ENCODE peak calls at places on chromosomes 1 and 21, in six cellular contexts. K is heart left ventricle, Q is A549, W is DND-41, E is endodermal cell, C is tibial nerve. S is an unnamed sample. For H3K4me1, the result is how much of the 10 kb centered on the place peaks cover.

GRCh38 chr1:84505167-84506001 is 802 bp upstream of the SPATA1 start:
- DNase-seq in E (no peak), K (no peak), Q (peak), C (peak), W (no peak), S (peak)

GRCh38 chr1:26701995-26702679 is 6.3 kb downstream of the ARID1A start:
- DNase-seq in Q (no peak), W (no peak), K (no peak), C (no peak), E (no peak), S (no peak)

GRCh38 chr1:177012342-177012741 is 152.2 kb downstream of the ASTN1 start:
- DNase-seq in K (no peak), W (no peak), E (no peak), Q (no peak), C (no peak), S (no peak)

GRCh38 chr1:92909321-92909720 is 51.9 kb downstream of the DIPK1A start:
- DNase-seq in Q (no peak), C (no peak), K (no peak), E (no peak), W (no peak), S (no peak)

GRCh38 chr1:15106608-15107007 is 46.9 kb upstream of the TMEM51 start:
- DNase-seq in W (no peak), E (no peak), K (no peak), C (peak), Q (no peak), S (no peak)

GRCh38 chr1:61606448-61607312 is 118.3 kb downstream of the TM2D1 start:
- DNase-seq in K (peak), C (peak), E (no peak), Q (no peak), W (no peak), S (no peak)

GRCh38 chr1:189804352-189804751 is 673.3 kb downstream of the BRINP3 start:
- DNase-seq in E (peak), Q (no peak), K (no peak), W (no peak), C (no peak), S (no peak)

GRCh38 chr1:24009406-24009805 is 29.3 kb upstream of the SRSF10 start:
- DNase-seq in E (no peak), C (no peak), W (no peak), K (no peak), Q (no peak), S (no peak)

GRCh38 chr1:164726235-164726634 is 167.3 kb downstream of the PBX1 start:
- DNase-seq in Q (no peak), C (no peak), W (no peak), E (no peak), K (no peak), S (no peak)

GRCh38 chr1:182080955-182081582 is 19.6 kb upstream of the ZNF648 start:
- DNase-seq in C (peak), K (no peak), W (peak), Q (peak), E (peak), S (no peak)

DNA sequence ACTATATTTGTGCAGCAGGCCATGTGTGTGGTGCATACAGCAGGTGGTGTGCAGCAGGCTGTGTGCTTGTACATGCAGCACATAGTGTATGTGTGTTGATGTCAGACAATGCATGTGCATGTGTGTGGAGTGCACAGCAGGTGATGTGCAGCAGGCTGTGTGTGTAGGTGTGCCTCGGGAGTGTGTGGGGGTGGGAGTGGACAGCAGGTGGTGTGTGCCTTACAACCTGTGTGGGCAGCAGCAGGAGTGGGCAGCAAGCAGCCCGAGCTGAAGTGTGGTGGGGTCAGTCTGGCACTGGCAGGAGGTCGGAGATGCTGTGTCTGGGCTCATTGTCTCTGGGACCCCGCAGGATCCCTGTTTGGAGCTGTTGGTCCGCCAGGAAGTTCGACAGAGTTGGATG is 29.6 kb downstream of the PTPRF start:
- DNase-seq in W (no peak), K (no peak), C (no peak), E (no peak), Q (no peak), S (no peak)
- H3K27ac ChIP-seq in W (no peak), K (no peak), C (no peak), E (no peak), Q (no peak), S (no peak)

GRCh38 chr1:236396665-236397043 is 2.6 kb downstream of the EDARADD start:
- DNase-seq in Q (no peak), C (no peak), K (no peak), W (no peak), E (no peak), S (no peak)

GRCh38 chr1:236398538-236398937 is 4.5 kb downstream of the EDARADD start:
- DNase-seq in C (no peak), W (no peak), K (no peak), E (no peak), Q (no peak), S (no peak)

GRCh38 chr1:236401698-236402097 is 7.6 kb downstream of the EDARADD start:
- DNase-seq in C (no peak), W (no peak), K (no peak), Q (no peak), E (peak), S (no peak)

GRCh38 chr1:236397173-236397759 is 3.2 kb downstream of the EDARADD start:
- DNase-seq in K (no peak), Q (no peak), C (no peak), W (no peak), E (no peak), S (no peak)

DNA sequence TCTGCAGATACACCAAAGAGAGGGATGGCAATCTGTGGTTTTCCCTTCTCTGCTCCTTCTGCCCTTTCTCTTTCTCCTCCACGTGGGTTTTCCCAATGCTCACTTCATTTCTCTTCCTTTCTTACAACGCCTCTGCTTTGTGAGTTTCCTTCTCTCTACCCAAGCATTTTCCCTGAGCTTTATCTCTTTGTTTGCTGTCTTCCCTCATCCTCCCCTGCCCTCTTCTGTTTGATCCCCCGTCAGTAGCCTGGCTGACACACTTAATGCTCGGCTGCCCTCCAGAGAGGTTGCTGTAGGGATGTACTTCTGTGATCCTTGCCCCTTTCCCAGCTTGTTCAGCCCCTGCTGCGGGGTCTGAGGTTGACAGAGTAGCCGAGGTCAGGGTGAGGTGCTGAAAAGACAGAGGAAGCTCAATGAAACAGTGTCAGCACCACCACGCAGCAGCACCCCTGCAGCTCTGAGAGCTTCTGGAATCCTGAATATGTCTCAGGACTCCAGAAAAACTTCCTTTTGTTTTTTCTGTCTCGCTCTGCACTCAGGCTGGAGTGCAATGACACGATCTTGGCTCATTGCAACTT is 6.1 kb downstream of the EDARADD start:
- DNase-seq in Q (no peak), W (no peak), K (no peak), C (no peak), E (peak), S (no peak)
- H3K4me1 ChIP-seq in Q (half or more), W (under half), K (under half), C (under half), E (under half), S (under half)

GRCh38 chr1:32736812-32737791 is 34.5 kb upstream of the SYNC start:
- DNase-seq in W (no peak), Q (no peak), C (no peak), K (no peak), E (peak), S (no peak)
- H3K27ac ChIP-seq in W (no peak), Q (peak), C (no peak), K (no peak), E (peak), S (no peak)

DNA sequence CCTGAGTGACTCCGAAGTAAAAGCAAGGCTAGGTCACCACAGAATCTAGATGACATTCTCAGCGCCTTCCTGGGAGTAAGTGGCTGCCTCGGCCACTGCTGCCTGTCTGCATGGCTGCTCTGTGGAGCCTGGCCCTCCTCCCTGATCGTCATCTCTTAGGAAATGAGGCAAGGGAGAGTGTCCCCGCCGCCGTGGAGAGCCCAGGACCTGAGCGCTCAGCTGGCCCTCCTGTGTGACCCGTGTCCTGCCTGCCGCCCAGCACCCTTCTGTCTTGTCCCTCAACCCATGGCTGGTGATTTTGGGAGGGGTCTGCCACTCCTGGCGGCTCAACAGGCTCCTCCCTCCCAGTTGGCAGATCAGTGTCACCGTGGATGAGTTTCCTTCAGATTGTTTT is 156.4 kb upstream of the COL6A1 start:
- DNase-seq in Q (no peak), C (no peak), K (no peak), E (no peak), W (no peak), S (no peak)
- H3K4me1 ChIP-seq in Q (under half), C (under half), K (under half), E (under half), W (under half), S (under half)

GRCh38 chr1:203404546-203404945 is 53.6 kb upstream of the FMOD start:
- DNase-seq in E (no peak), C (no peak), Q (no peak), W (no peak), K (no peak), S (no peak)

GRCh38 chr1:203407301-203407700 is 56.4 kb upstream of the FMOD start:
- DNase-seq in W (no peak), Q (no peak), C (no peak), E (no peak), K (no peak), S (no peak)

GRCh38 chr1:203408485-203409229 is 57.7 kb upstream of the FMOD start:
- DNase-seq in W (no peak), E (no peak), K (peak), Q (no peak), C (peak), S (no peak)

GRCh38 chr1:203405703-203406430 is 54.9 kb upstream of the FMOD start:
- DNase-seq in C (no peak), E (no peak), W (no peak), Q (no peak), K (no peak), S (no peak)

DNA sequence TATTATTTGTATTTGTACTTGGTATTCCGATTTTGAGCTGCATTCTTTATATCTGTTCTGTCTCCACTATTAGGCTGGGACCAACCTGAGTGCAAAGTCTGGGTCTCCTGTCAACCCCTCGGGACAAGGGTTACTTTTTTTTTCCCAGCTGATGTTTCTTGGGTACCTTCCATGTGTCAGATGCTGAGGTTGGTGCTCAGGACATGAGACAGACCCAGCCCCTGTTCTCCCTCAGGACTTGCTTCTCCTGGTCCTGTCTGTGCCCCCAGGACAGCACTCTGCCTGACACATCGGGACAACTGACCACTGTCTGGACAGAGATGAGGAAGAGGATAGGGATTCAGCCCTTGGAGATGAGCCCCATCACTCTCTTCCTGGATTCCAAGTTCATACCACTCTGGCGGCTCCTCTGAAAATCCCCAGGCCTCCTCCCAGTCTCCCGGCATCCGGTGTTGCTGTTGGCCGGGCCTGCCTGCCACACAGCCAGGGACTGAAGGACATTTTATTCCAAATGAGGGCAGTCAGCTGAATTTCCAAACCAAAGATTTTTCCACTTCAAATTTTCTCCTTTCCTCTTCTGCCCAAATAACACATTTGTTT is 55.6 kb upstream of the FMOD start:
- DNase-seq in E (no peak), W (no peak), Q (no peak), C (peak), K (peak), S (no peak)
- H3K27ac ChIP-seq in E (no peak), W (no peak), Q (no peak), C (peak), K (peak), S (no peak)

DNA sequence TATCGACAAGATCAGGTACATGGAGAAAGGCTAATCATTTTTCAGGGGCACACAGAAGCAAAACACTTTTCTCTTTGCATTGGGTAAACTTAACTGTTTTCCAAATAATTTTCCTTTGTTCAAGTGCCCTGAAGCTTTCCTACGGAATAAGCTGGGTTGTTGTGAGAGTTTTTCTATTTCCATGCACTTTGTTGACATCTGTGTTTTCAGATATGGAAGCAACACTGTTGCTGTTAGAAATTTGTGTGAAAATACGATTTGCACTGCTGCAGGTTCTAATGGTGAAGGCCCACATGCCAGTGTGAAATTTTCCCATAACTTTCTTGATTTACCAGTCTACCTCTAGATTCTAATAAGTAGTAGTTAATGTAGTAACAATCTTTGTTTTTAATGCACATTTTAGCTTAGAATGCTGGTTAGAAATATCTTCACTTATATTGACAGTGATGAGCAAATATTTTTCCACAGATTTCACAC is 18.3 kb downstream of the NFYC start:
- DNase-seq in E (no peak), Q (no peak), K (no peak), W (no peak), C (no peak), S (no peak)
- H3K4me1 ChIP-seq in E (under half), Q (half or more), K (under half), W (under half), C (under half), S (half or more)

GRCh38 chr21:25903599-25903998 is 168.8 kb downstream of the GABPA start:
- DNase-seq in K (no peak), C (no peak), Q (no peak), E (no peak), W (no peak), S (no peak)
- H3K27ac ChIP-seq in K (peak), C (no peak), Q (no peak), E (no peak), W (no peak), S (no peak)

GRCh38 chr1:234530641-234531040 is 51.7 kb upstream of the TARBP1 start:
- DNase-seq in C (no peak), W (no peak), Q (no peak), K (no peak), E (no peak), S (no peak)
- H3K4me1 ChIP-seq in C (under half), W (under half), Q (under half), K (half or more), E (under half), S (under half)

GRCh38 chr1:111702504-111703050 is 36.6 kb downstream of the INKA2 start:
- DNase-seq in E (no peak), K (no peak), Q (no peak), C (no peak), W (no peak), S (no peak)

GRCh38 chr1:111695801-111696200 is 43.4 kb downstream of the INKA2 start:
- DNase-seq in C (no peak), K (no peak), E (no peak), W (no peak), Q (no peak), S (no peak)

GRCh38 chr1:111704240-111704639 is 35.0 kb downstream of the INKA2 start:
- DNase-seq in C (no peak), E (no peak), Q (no peak), W (no peak), K (no peak), S (no peak)

GRCh38 chr1:111696330-111696729 is 42.9 kb downstream of the INKA2 start:
- DNase-seq in Q (no peak), W (no peak), E (no peak), C (no peak), K (no peak), S (no peak)

GRCh38 chr1:111699268-111699667 is 39.9 kb downstream of the INKA2 start:
- DNase-seq in W (no peak), K (no peak), Q (no peak), C (no peak), E (no peak), S (no peak)
- H3K27ac ChIP-seq in W (no peak), K (no peak), Q (no peak), C (no peak), E (no peak), S (no peak)

GRCh38 chr1:36284517-36284916 is 21.7 kb upstream of the SH3D21 start:
- DNase-seq in E (no peak), K (no peak), C (no peak), Q (no peak), W (no peak), S (no peak)

GRCh38 chr1:36285450-36286101 is 20.6 kb upstream of the SH3D21 start:
- DNase-seq in K (peak), E (peak), Q (peak), C (peak), W (peak), S (peak)

GRCh38 chr1:36284061-36284460 is 22.1 kb upstream of the SH3D21 start:
- DNase-seq in C (no peak), Q (no peak), K (no peak), E (no peak), W (no peak), S (no peak)

GRCh38 chr1:36286802-36287201 is 19.4 kb upstream of the SH3D21 start:
- DNase-seq in C (no peak), W (no peak), Q (no peak), K (no peak), E (no peak), S (no peak)

GRCh38 chr1:36287595-36287994 is 18.6 kb upstream of the SH3D21 start:
- DNase-seq in E (no peak), Q (no peak), W (no peak), C (no peak), K (no peak), S (no peak)
- H3K4me1 ChIP-seq in E (under half), Q (under half), W (under half), C (under half), K (under half), S (under half)

S was measured in CD4-positive, CD25-positive, alpha-beta regulatory T cell.